ENCODE peak calls at places on chromosomes 12 and 14, in nine cellular contexts. One of them, this sample, is unnamed.
A peak's percentile ranks its signal among the peaks of the same experiment; 100 is the strongest.

GRCh38 chr14:95725685-95726336 is 11.9 kb upstream of the TCL1A start:
- DNase-seq in cardiac muscle cell: no peak
- DNase-seq in stomach: no peak
- DNase-seq in ELR: no peak
- DNase-seq in NCI-H2081: no peak
- DNase-seq in A172: no peak
- DNase-seq in SHP77: no peak
- DNase-seq in SW 1271: no peak
- DNase-seq in stimulated activated CD4-positive, alpha-beta T cell treated with anti-CD3 and anti-CD28 coated beads, TNF-alpha, amount 100 ng/mL, for 1 hour: no peak
- DNase-seq in this sample: no peak

GRCh38 chr14:100692859-100693558 is 33.7 kb upstream of the DLK1 start:
- DNase-seq in ELR: peak; percentile 99
- DNase-seq in cardiac muscle cell: peak; percentile 79
- DNase-seq in SW 1271: peak; percentile 89
- DNase-seq in stimulated activated CD4-positive, alpha-beta T cell treated with anti-CD3 and anti-CD28 coated beads, TNF-alpha, amount 100 ng/mL, for 1 hour: no peak
- DNase-seq in A172: peak; percentile 93
- DNase-seq in stomach: no peak
- DNase-seq in SHP77: peak; percentile 94
- DNase-seq in NCI-H2081: peak; percentile 48
- DNase-seq in this sample: no peak

GRCh38 chr14:32932921-32933622 is 5.6 kb upstream of the NPAS3 start:
- DNase-seq in SHP77: no peak
- DNase-seq in ELR: no peak
- DNase-seq in stomach: no peak
- DNase-seq in SW 1271: no peak
- DNase-seq in stimulated activated CD4-positive, alpha-beta T cell treated with anti-CD3 and anti-CD28 coated beads, TNF-alpha, amount 100 ng/mL, for 1 hour: no peak
- DNase-seq in A172: no peak
- DNase-seq in NCI-H2081: no peak
- DNase-seq in cardiac muscle cell: no peak
- DNase-seq in this sample: peak; percentile 68

GRCh38 chr14:43039881-43040280 is 1433.2 kb downstream of the LRFN5 start:
- DNase-seq in A172: no peak
- DNase-seq in stimulated activated CD4-positive, alpha-beta T cell treated with anti-CD3 and anti-CD28 coated beads, TNF-alpha, amount 100 ng/mL, for 1 hour: no peak
- DNase-seq in stomach: no peak
- DNase-seq in ELR: no peak
- DNase-seq in SHP77: no peak
- DNase-seq in NCI-H2081: no peak
- DNase-seq in SW 1271: no peak
- DNase-seq in cardiac muscle cell: no peak
- DNase-seq in this sample: no peak

GRCh38 chr12:43057561-43057960 is 468.0 kb upstream of the PRICKLE1 start:
- DNase-seq in SHP77: no peak
- DNase-seq in stimulated activated CD4-positive, alpha-beta T cell treated with anti-CD3 and anti-CD28 coated beads, TNF-alpha, amount 100 ng/mL, for 1 hour: no peak
- DNase-seq in cardiac muscle cell: peak; percentile 31
- DNase-seq in ELR: no peak
- DNase-seq in stomach: no peak
- DNase-seq in A172: no peak
- DNase-seq in SW 1271: no peak
- DNase-seq in NCI-H2081: no peak
- DNase-seq in this sample: no peak

GRCh38 chr14:23352506-23353432 is at the start of gene SLC22A17:
- DNase-seq in SHP77: no peak
- DNase-seq in stimulated activated CD4-positive, alpha-beta T cell treated with anti-CD3 and anti-CD28 coated beads, TNF-alpha, amount 100 ng/mL, for 1 hour: peak; percentile 13
- DNase-seq in SW 1271: peak; percentile 46
- DNase-seq in stomach: peak; percentile 65
- DNase-seq in cardiac muscle cell: peak; percentile 92
- DNase-seq in ELR: peak; percentile 80
- DNase-seq in NCI-H2081: peak; percentile 34
- DNase-seq in A172: peak; percentile 57
- DNase-seq in this sample: peak; percentile 76

GRCh38 chr12:122646568-122647220 is 56.5 kb downstream of the HCAR2 start:
- DNase-seq in NCI-H2081: no peak
- DNase-seq in cardiac muscle cell: peak; percentile 73
- DNase-seq in SW 1271: peak; percentile 18
- DNase-seq in SHP77: no peak
- DNase-seq in stimulated activated CD4-positive, alpha-beta T cell treated with anti-CD3 and anti-CD28 coated beads, TNF-alpha, amount 100 ng/mL, for 1 hour: peak; percentile 0
- DNase-seq in ELR: peak; percentile 98
- DNase-seq in stomach: no peak
- DNase-seq in A172: peak; percentile 64
- DNase-seq in this sample: no peak

GRCh38 chr14:96139169-96139568 is 65.5 kb upstream of the BDKRB2 start:
- DNase-seq in stimulated activated CD4-positive, alpha-beta T cell treated with anti-CD3 and anti-CD28 coated beads, TNF-alpha, amount 100 ng/mL, for 1 hour: no peak
- DNase-seq in A172: no peak
- DNase-seq in cardiac muscle cell: no peak
- DNase-seq in stomach: no peak
- DNase-seq in ELR: no peak
- DNase-seq in SW 1271: no peak
- DNase-seq in NCI-H2081: no peak
- DNase-seq in SHP77: no peak
- DNase-seq in this sample: no peak

GRCh38 chr14:50021261-50021660 is 95.1 kb downstream of the VCPKMT start:
- DNase-seq in A172: no peak
- DNase-seq in ELR: no peak
- DNase-seq in SW 1271: no peak
- DNase-seq in stimulated activated CD4-positive, alpha-beta T cell treated with anti-CD3 and anti-CD28 coated beads, TNF-alpha, amount 100 ng/mL, for 1 hour: no peak
- DNase-seq in SHP77: no peak
- DNase-seq in NCI-H2081: no peak
- DNase-seq in stomach: no peak
- DNase-seq in cardiac muscle cell: no peak
- DNase-seq in this sample: no peak

GRCh38 chr12:12563529-12563928 is 866 bp upstream of the DUSP16 start:
- DNase-seq in SW 1271: no peak
- DNase-seq in ELR: peak; percentile 40
- DNase-seq in SHP77: no peak
- DNase-seq in A172: no peak
- DNase-seq in cardiac muscle cell: peak; percentile 18
- DNase-seq in NCI-H2081: no peak
- DNase-seq in stimulated activated CD4-positive, alpha-beta T cell treated with anti-CD3 and anti-CD28 coated beads, TNF-alpha, amount 100 ng/mL, for 1 hour: no peak
- DNase-seq in stomach: no peak
- DNase-seq in this sample: peak; percentile 60

GRCh38 chr14:78448483-78449094 is 278.4 kb downstream of the NRXN3 start:
- DNase-seq in cardiac muscle cell: peak; percentile 15
- DNase-seq in A172: peak; percentile 12
- DNase-seq in stimulated activated CD4-positive, alpha-beta T cell treated with anti-CD3 and anti-CD28 coated beads, TNF-alpha, amount 100 ng/mL, for 1 hour: no peak
- DNase-seq in stomach: peak; percentile 53
- DNase-seq in ELR: peak; percentile 32
- DNase-seq in SHP77: peak; percentile 3
- DNase-seq in NCI-H2081: peak; percentile 68
- DNase-seq in SW 1271: peak; percentile 2
- DNase-seq in this sample: peak; percentile 18

GRCh38 chr12:107446476-107446875 is 239.1 kb upstream of the PWP1 start:
- DNase-seq in SW 1271: no peak
- DNase-seq in stomach: no peak
- DNase-seq in SHP77: no peak
- DNase-seq in cardiac muscle cell: no peak
- DNase-seq in NCI-H2081: no peak
- DNase-seq in A172: no peak
- DNase-seq in ELR: no peak
- DNase-seq in stimulated activated CD4-positive, alpha-beta T cell treated with anti-CD3 and anti-CD28 coated beads, TNF-alpha, amount 100 ng/mL, for 1 hour: no peak
- DNase-seq in this sample: no peak

GRCh38 chr12:68113644-68114043 is 45.9 kb downstream of the IFNG start:
- DNase-seq in SW 1271: no peak
- DNase-seq in stomach: no peak
- DNase-seq in ELR: peak; percentile 14
- DNase-seq in NCI-H2081: peak; percentile 15
- DNase-seq in stimulated activated CD4-positive, alpha-beta T cell treated with anti-CD3 and anti-CD28 coated beads, TNF-alpha, amount 100 ng/mL, for 1 hour: peak; percentile 5
- DNase-seq in cardiac muscle cell: no peak
- DNase-seq in SHP77: no peak
- DNase-seq in A172: no peak
- DNase-seq in this sample: no peak

GRCh38 chr12:20950248-20950647 is 139.7 kb downstream of the SLCO1B3 start:
- DNase-seq in SW 1271: no peak
- DNase-seq in cardiac muscle cell: peak; percentile 15
- DNase-seq in SHP77: no peak
- DNase-seq in stomach: no peak
- DNase-seq in NCI-H2081: peak; percentile 8
- DNase-seq in stimulated activated CD4-positive, alpha-beta T cell treated with anti-CD3 and anti-CD28 coated beads, TNF-alpha, amount 100 ng/mL, for 1 hour: no peak
- DNase-seq in ELR: peak; percentile 44
- DNase-seq in A172: peak; percentile 20
- DNase-seq in this sample: no peak

GRCh38 chr14:96762650-96763049 is 34.5 kb upstream of the VRK1 start:
- DNase-seq in SHP77: peak; percentile 68
- DNase-seq in NCI-H2081: peak; percentile 71
- DNase-seq in cardiac muscle cell: peak; percentile 68
- DNase-seq in stimulated activated CD4-positive, alpha-beta T cell treated with anti-CD3 and anti-CD28 coated beads, TNF-alpha, amount 100 ng/mL, for 1 hour: no peak
- DNase-seq in stomach: no peak
- DNase-seq in A172: peak; percentile 72
- DNase-seq in SW 1271: peak; percentile 28
- DNase-seq in ELR: peak; percentile 78
- DNase-seq in this sample: no peak

GRCh38 chr12:3252416-3252815 is 175.2 kb downstream of the TSPAN9 start:
- DNase-seq in A172: no peak
- DNase-seq in ELR: no peak
- DNase-seq in stimulated activated CD4-positive, alpha-beta T cell treated with anti-CD3 and anti-CD28 coated beads, TNF-alpha, amount 100 ng/mL, for 1 hour: no peak
- DNase-seq in NCI-H2081: no peak
- DNase-seq in stomach: peak; percentile 56
- DNase-seq in SHP77: no peak
- DNase-seq in SW 1271: no peak
- DNase-seq in cardiac muscle cell: peak; percentile 86
- DNase-seq in this sample: peak; percentile 16

GRCh38 chr12:120242275-120242799 is 23.2 kb downstream of the PXN start:
- DNase-seq in ELR: no peak
- DNase-seq in SHP77: no peak
- DNase-seq in SW 1271: no peak
- DNase-seq in NCI-H2081: no peak
- DNase-seq in stimulated activated CD4-positive, alpha-beta T cell treated with anti-CD3 and anti-CD28 coated beads, TNF-alpha, amount 100 ng/mL, for 1 hour: no peak
- DNase-seq in stomach: no peak
- DNase-seq in cardiac muscle cell: no peak
- DNase-seq in A172: no peak
- DNase-seq in this sample: no peak

GRCh38 chr12:60415361-60415760 is 819.5 kb downstream of the SLC16A7 start:
- DNase-seq in SHP77: no peak
- DNase-seq in A172: no peak
- DNase-seq in SW 1271: no peak
- DNase-seq in stimulated activated CD4-positive, alpha-beta T cell treated with anti-CD3 and anti-CD28 coated beads, TNF-alpha, amount 100 ng/mL, for 1 hour: no peak
- DNase-seq in stomach: no peak
- DNase-seq in ELR: peak; percentile 3
- DNase-seq in cardiac muscle cell: no peak
- DNase-seq in NCI-H2081: no peak
- DNase-seq in this sample: no peak

GRCh38 chr14:95533391-95533821 is 1.4 kb upstream of the GLRX5 start:
- DNase-seq in cardiac muscle cell: peak; percentile 64
- DNase-seq in SHP77: no peak
- DNase-seq in A172: no peak
- DNase-seq in ELR: peak; percentile 63
- DNase-seq in stomach: no peak
- DNase-seq in NCI-H2081: peak; percentile 86
- DNase-seq in SW 1271: no peak
- DNase-seq in stimulated activated CD4-positive, alpha-beta T cell treated with anti-CD3 and anti-CD28 coated beads, TNF-alpha, amount 100 ng/mL, for 1 hour: no peak
- DNase-seq in this sample: no peak

GRCh38 chr12:93387780-93388179 is 10.1 kb downstream of the NUDT4 start:
- DNase-seq in stimulated activated CD4-positive, alpha-beta T cell treated with anti-CD3 and anti-CD28 coated beads, TNF-alpha, amount 100 ng/mL, for 1 hour: no peak
- DNase-seq in SW 1271: no peak
- DNase-seq in SHP77: no peak
- DNase-seq in stomach: no peak
- DNase-seq in A172: peak; percentile 45
- DNase-seq in cardiac muscle cell: peak; percentile 47
- DNase-seq in ELR: peak; percentile 79
- DNase-seq in NCI-H2081: no peak
- DNase-seq in this sample: no peak

GRCh38 chr12:108122072-108122471 is 7.0 kb upstream of the WSCD2 start:
- DNase-seq in ELR: no peak
- DNase-seq in stomach: no peak
- DNase-seq in NCI-H2081: no peak
- DNase-seq in stimulated activated CD4-positive, alpha-beta T cell treated with anti-CD3 and anti-CD28 coated beads, TNF-alpha, amount 100 ng/mL, for 1 hour: no peak
- DNase-seq in cardiac muscle cell: no peak
- DNase-seq in A172: no peak
- DNase-seq in SW 1271: no peak
- DNase-seq in SHP77: no peak
- DNase-seq in this sample: no peak

GRCh38 chr14:68504861-68505260 is 288.0 kb downstream of the ZFP36L1 start:
- DNase-seq in cardiac muscle cell: no peak
- DNase-seq in A172: no peak
- DNase-seq in SW 1271: no peak
- DNase-seq in stimulated activated CD4-positive, alpha-beta T cell treated with anti-CD3 and anti-CD28 coated beads, TNF-alpha, amount 100 ng/mL, for 1 hour: no peak
- DNase-seq in SHP77: no peak
- DNase-seq in NCI-H2081: no peak
- DNase-seq in stomach: no peak
- DNase-seq in ELR: no peak
- DNase-seq in this sample: no peak

GRCh38 chr14:59275668-59276067 is 87.2 kb downstream of the DAAM1 start:
- DNase-seq in stomach: no peak
- DNase-seq in SHP77: no peak
- DNase-seq in cardiac muscle cell: peak; percentile 88
- DNase-seq in A172: peak; percentile 78
- DNase-seq in stimulated activated CD4-positive, alpha-beta T cell treated with anti-CD3 and anti-CD28 coated beads, TNF-alpha, amount 100 ng/mL, for 1 hour: no peak
- DNase-seq in ELR: peak; percentile 97
- DNase-seq in NCI-H2081: no peak
- DNase-seq in SW 1271: peak; percentile 48
- DNase-seq in this sample: no peak

GRCh38 chr14:62015945-62016344 is 253.7 kb downstream of the SNAPC1 start:
- DNase-seq in ELR: no peak
- DNase-seq in A172: no peak
- DNase-seq in stomach: no peak
- DNase-seq in cardiac muscle cell: peak; percentile 2
- DNase-seq in NCI-H2081: no peak
- DNase-seq in stimulated activated CD4-positive, alpha-beta T cell treated with anti-CD3 and anti-CD28 coated beads, TNF-alpha, amount 100 ng/mL, for 1 hour: no peak
- DNase-seq in SW 1271: no peak
- DNase-seq in SHP77: peak; percentile 1
- DNase-seq in this sample: no peak

GRCh38 chr12:113322353-113322752 is 12.6 kb downstream of the SLC8B1 start:
- DNase-seq in ELR: peak; percentile 90
- DNase-seq in SHP77: no peak
- DNase-seq in cardiac muscle cell: peak; percentile 52
- DNase-seq in NCI-H2081: no peak
- DNase-seq in A172: peak; percentile 52
- DNase-seq in stimulated activated CD4-positive, alpha-beta T cell treated with anti-CD3 and anti-CD28 coated beads, TNF-alpha, amount 100 ng/mL, for 1 hour: no peak
- DNase-seq in SW 1271: no peak
- DNase-seq in stomach: no peak
- DNase-seq in this sample: no peak

GRCh38 chr14:20477211-20477876 is 8.1 kb downstream of the PNP start:
- DNase-seq in stomach: peak; percentile 73
- DNase-seq in NCI-H2081: no peak
- DNase-seq in cardiac muscle cell: peak; percentile 91
- DNase-seq in A172: peak; percentile 71
- DNase-seq in stimulated activated CD4-positive, alpha-beta T cell treated with anti-CD3 and anti-CD28 coated beads, TNF-alpha, amount 100 ng/mL, for 1 hour: no peak
- DNase-seq in SHP77: no peak
- DNase-seq in SW 1271: peak; percentile 34
- DNase-seq in ELR: peak; percentile 64
- DNase-seq in this sample: no peak

GRCh38 chr14:95507701-95508103 is 8.7 kb downstream of the SYNE3 start:
- DNase-seq in ELR: peak; percentile 91
- DNase-seq in SW 1271: no peak
- DNase-seq in SHP77: no peak
- DNase-seq in A172: peak; percentile 95
- DNase-seq in stimulated activated CD4-positive, alpha-beta T cell treated with anti-CD3 and anti-CD28 coated beads, TNF-alpha, amount 100 ng/mL, for 1 hour: no peak
- DNase-seq in stomach: peak; percentile 51
- DNase-seq in cardiac muscle cell: peak; percentile 74
- DNase-seq in NCI-H2081: no peak
- DNase-seq in this sample: no peak

GRCh38 chr14:21987937-21988336 is 314.3 kb upstream of the OR4E1 start:
- DNase-seq in A172: peak; percentile 3
- DNase-seq in SHP77: peak; percentile 7
- DNase-seq in SW 1271: peak; percentile 33
- DNase-seq in stomach: no peak
- DNase-seq in ELR: peak; percentile 53
- DNase-seq in cardiac muscle cell: peak; percentile 48
- DNase-seq in stimulated activated CD4-positive, alpha-beta T cell treated with anti-CD3 and anti-CD28 coated beads, TNF-alpha, amount 100 ng/mL, for 1 hour: no peak
- DNase-seq in NCI-H2081: no peak
- DNase-seq in this sample: no peak

GRCh38 chr12:128338344-128338743 is 71.4 kb downstream of the TMEM132C start:
- DNase-seq in stomach: no peak
- DNase-seq in NCI-H2081: no peak
- DNase-seq in SW 1271: no peak
- DNase-seq in ELR: no peak
- DNase-seq in SHP77: no peak
- DNase-seq in stimulated activated CD4-positive, alpha-beta T cell treated with anti-CD3 and anti-CD28 coated beads, TNF-alpha, amount 100 ng/mL, for 1 hour: no peak
- DNase-seq in A172: no peak
- DNase-seq in cardiac muscle cell: no peak
- DNase-seq in this sample: no peak

GRCh38 chr14:65080954-65081747 is 21.2 kb downstream of the MAX start:
- DNase-seq in stomach: no peak
- DNase-seq in SW 1271: no peak
- DNase-seq in NCI-H2081: no peak
- DNase-seq in cardiac muscle cell: no peak
- DNase-seq in A172: no peak
- DNase-seq in SHP77: no peak
- DNase-seq in ELR: peak; percentile 7
- DNase-seq in stimulated activated CD4-positive, alpha-beta T cell treated with anti-CD3 and anti-CD28 coated beads, TNF-alpha, amount 100 ng/mL, for 1 hour: no peak
- DNase-seq in this sample: no peak

GRCh38 chr12:76470028-76470939 is 89.3 kb downstream of the OSBPL8 start:
- DNase-seq in SHP77: no peak
- DNase-seq in stimulated activated CD4-positive, alpha-beta T cell treated with anti-CD3 and anti-CD28 coated beads, TNF-alpha, amount 100 ng/mL, for 1 hour: no peak
- DNase-seq in NCI-H2081: no peak
- DNase-seq in stomach: no peak
- DNase-seq in cardiac muscle cell: peak; percentile 83
- DNase-seq in ELR: peak; percentile 92
- DNase-seq in SW 1271: no peak
- DNase-seq in A172: peak; percentile 78
- DNase-seq in this sample: no peak

This sample was measured in nucleus accumbens.